ENCODE peak calls at places on chromosome 19, in five cellular contexts. D is heart left ventricle, S is AG09309, I is IMR-90, F is fibroblast of the aortic adventitia. L is an unnamed sample.

GRCh38 chr19:19492026-19492610 is 23.2 kb downstream of the TSSK6 start:
- DNase-seq in D (no peak), I (no peak), F (no peak), S (no peak), L (no peak)

GRCh38 chr19:23002690-23003422 is at the start of gene ZNF728:
- DNase-seq in F (no peak), I (no peak), S (no peak), D (peak), L (no peak)

GRCh38 chr19:30052122-30053075 is 110.4 kb downstream of the URI1 start:
- DNase-seq in S (no peak), D (no peak), I (no peak), F (no peak), L (no peak)

GRCh38 chr19:2166741-2167738 is 3.3 kb downstream of the DOT1L start:
- DNase-seq in S (no peak), I (peak), D (peak), F (peak), L (peak)

GRCh38 chr19:11196406-11197287 is 698 bp downstream of the KANK2 start:
- DNase-seq in S (no peak), D (peak), I (peak), F (no peak), L (peak)

GRCh38 chr19:46716013-46716671 is 772 bp downstream of the PRKD2 start:
- DNase-seq in F (no peak), D (no peak), S (no peak), I (no peak), L (peak)

GRCh38 chr19:29467824-29468401 is 57.9 kb upstream of the VSTM2B start:
- DNase-seq in F (peak), I (peak), D (no peak), S (peak), L (no peak)

GRCh38 chr19:29539668-29540067 is 13.9 kb downstream of the VSTM2B start:
- DNase-seq in D (no peak), F (no peak), I (no peak), S (no peak), L (no peak)

GRCh38 chr19:49853852-49854849 is 3.2 kb downstream of the PTOV1 start:
- DNase-seq in F (no peak), D (no peak), S (no peak), I (no peak), L (no peak)

GRCh38 chr19:56670961-56671612 is 470 bp downstream of the ZNF835 start:
- DNase-seq in D (no peak), I (no peak), S (no peak), F (no peak), L (no peak)

GRCh38 chr19:2303209-2303798 is 4.7 kb downstream of the LINGO3 start:
- DNase-seq in D (no peak), I (no peak), S (no peak), F (no peak), L (no peak)

GRCh38 chr19:55451522-55452380 is 8.7 kb upstream of the SHISA7 start:
- DNase-seq in S (no peak), I (no peak), F (no peak), D (no peak), L (peak)

GRCh38 chr19:33441277-33441699 is 67.8 kb downstream of the CEBPG start:
- DNase-seq in S (no peak), F (no peak), D (no peak), I (no peak), L (no peak)

GRCh38 chr19:38035515-38036495 is 128.8 kb downstream of the SIPA1L3 start:
- DNase-seq in I (peak), S (no peak), D (no peak), F (peak), L (peak)

GRCh38 chr19:45883881-45884681 is 1.9 kb downstream of the IRF2BP1 start:
- DNase-seq in S (no peak), D (peak), I (no peak), F (no peak), L (no peak)

GRCh38 chr19:18683109-18683954 is at the start of gene CRTC1:
- DNase-seq in S (no peak), D (peak), F (peak), I (peak), L (peak)

GRCh38 chr19:13742756-13743155 is 21.6 kb upstream of the MRI1 start:
- DNase-seq in S (no peak), I (peak), D (no peak), F (no peak), L (no peak)

GRCh38 chr19:18021121-18021755 is 13.3 kb downstream of the ARRDC2 start:
- DNase-seq in I (peak), F (peak), S (peak), D (peak), L (peak)

GRCh38 chr19:9850235-9850959 is 15.3 kb downstream of the PIN1 start:
- DNase-seq in D (no peak), I (no peak), S (no peak), F (no peak), L (no peak)

GRCh38 chr19:34732548-34733255 is 1.3 kb upstream of the ZNF181 start:
- DNase-seq in I (no peak), S (no peak), F (no peak), D (peak), L (no peak)

GRCh38 chr19:13128583-13128982 is 10.5 kb downstream of the NACC1 start:
- DNase-seq in I (no peak), F (no peak), D (no peak), S (no peak), L (no peak)

GRCh38 chr19:45150731-45151725 is 9.8 kb downstream of the NKPD1 start:
- DNase-seq in S (no peak), I (no peak), F (no peak), D (peak), L (no peak)

GRCh38 chr19:13428352-13428751 is 77.9 kb downstream of the CACNA1A start:
- DNase-seq in D (no peak), S (no peak), F (peak), I (peak), L (peak)

GRCh38 chr19:50975766-50976165 is 6.4 kb upstream of the KLK6 start:
- DNase-seq in S (no peak), D (no peak), F (no peak), I (no peak), L (no peak)

GRCh38 chr19:15175609-15176008 is 25.2 kb downstream of the NOTCH3 start:
- DNase-seq in I (no peak), S (no peak), F (no peak), D (no peak), L (no peak)

GRCh38 chr19:588093-588742 is 1.5 kb upstream of the HCN2 start:
- DNase-seq in S (no peak), I (peak), F (peak), D (peak), L (peak)

GRCh38 chr19:19224852-19225494 is 13.2 kb downstream of the NCAN start:
- DNase-seq in D (peak), F (peak), S (peak), I (peak), L (peak)

GRCh38 chr19:45195764-45196163 is 17.2 kb downstream of the BLOC1S3 start:
- DNase-seq in I (peak), D (no peak), F (no peak), S (no peak), L (peak)

GRCh38 chr19:34457446-34457845 is 24.1 kb upstream of the WTIP start:
- DNase-seq in D (no peak), S (no peak), F (no peak), I (no peak), L (no peak)

GRCh38 chr19:17929056-17929455 is 3.8 kb upstream of the CCDC124 start:
- DNase-seq in I (no peak), D (no peak), F (no peak), S (no peak), L (no peak)

GRCh38 chr19:2806736-2807378 is 12.8 kb upstream of the ZNF554 start:
- DNase-seq in I (no peak), D (no peak), S (no peak), F (no peak), L (no peak)

GRCh38 chr19:2266183-2266993 is 10.2 kb upstream of the JSRP1 start:
- DNase-seq in I (peak), D (peak), F (peak), S (no peak), L (peak)

GRCh38 chr19:47309038-47309437 is 623 bp upstream of the C5AR1 start:
- DNase-seq in D (no peak), S (no peak), I (no peak), F (peak), L (peak)

GRCh38 chr19:10642473-10642872 is 11.7 kb upstream of the ILF3 start:
- DNase-seq in F (no peak), S (no peak), I (no peak), D (no peak), L (no peak)

GRCh38 chr19:48837586-48838191 is 1.4 kb upstream of the HSD17B14 start:
- DNase-seq in D (no peak), S (no peak), I (no peak), F (no peak), L (no peak)
- H3K4me3 ChIP-seq in D (peak), S (peak), I (no peak), F (no peak), L (no peak)

DNA sequence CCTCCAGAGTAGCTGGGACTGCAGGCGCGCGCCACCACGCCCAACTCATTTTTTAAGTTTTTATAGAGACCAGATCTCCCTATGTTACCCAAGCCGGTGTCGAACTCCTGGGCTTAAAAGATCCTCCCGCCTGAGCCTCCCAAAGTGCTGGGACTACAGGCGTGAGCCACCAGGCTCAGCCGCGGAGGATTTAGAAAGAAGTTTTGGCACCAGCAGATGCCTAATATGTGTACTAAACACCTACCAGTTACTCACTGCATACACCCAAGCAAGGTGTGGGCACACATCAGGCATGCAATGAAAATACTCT is 464 bp upstream of the ZFP14 start:
- DNase-seq in D (no peak), F (no peak), S (no peak), I (no peak), L (no peak)
- H3K4me3 ChIP-seq in D (peak), F (peak), S (peak), I (peak), L (peak)

DNA sequence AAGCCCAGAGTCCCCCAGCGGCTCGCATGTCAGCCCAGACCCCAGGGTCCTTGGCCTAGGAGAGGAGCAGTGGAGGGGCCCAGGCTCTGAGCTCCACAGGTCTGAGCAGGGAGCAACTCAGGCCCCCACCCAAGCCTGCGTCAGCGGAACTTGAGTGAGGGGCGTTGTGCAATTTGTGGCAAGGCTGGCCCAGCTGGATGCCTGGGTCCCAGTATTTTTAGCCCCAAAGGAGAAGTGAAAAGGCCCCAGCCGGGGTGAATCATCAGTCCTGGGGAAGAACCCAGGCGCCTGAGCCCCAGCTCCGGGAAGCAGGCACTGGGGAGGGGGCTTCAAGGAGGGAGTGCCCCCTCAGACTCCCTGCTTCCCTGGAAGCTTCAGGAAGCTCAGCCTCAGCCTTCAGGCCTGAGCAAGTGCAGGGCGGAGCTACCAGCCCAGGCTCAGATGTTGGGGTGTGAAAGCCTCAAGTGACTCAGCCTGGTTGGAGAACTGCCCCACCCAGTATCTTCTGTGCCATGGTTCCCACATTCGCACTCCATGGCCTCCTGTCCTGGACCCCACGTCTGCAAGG is 7.2 kb downstream of the MED29 start:
- DNase-seq in D (peak), S (no peak), F (peak), I (peak), L (peak)
- H3K4me3 ChIP-seq in D (peak), S (no peak), F (no peak), I (no peak), L (peak)

GRCh38 chr19:40055832-40056504 is at the start of gene ZNF780B:
- DNase-seq in I (peak), S (peak), D (peak), F (peak), L (peak)

GRCh38 chr19:40053491-40053890 is 2.5 kb downstream of the ZNF780B start:
- DNase-seq in S (no peak), D (no peak), I (no peak), F (no peak), L (no peak)

GRCh38 chr19:40055049-40055448 is 982 bp downstream of the ZNF780B start:
- DNase-seq in F (no peak), I (no peak), D (no peak), S (no peak), L (no peak)

GRCh38 chr19:40056505-40056904 is 474 bp upstream of the ZNF780B start:
- DNase-seq in I (no peak), S (no peak), D (no peak), F (no peak), L (no peak)

GRCh38 chr19:40054632-40055031 is 1.4 kb downstream of the ZNF780B start:
- DNase-seq in F (no peak), D (no peak), I (no peak), S (no peak), L (no peak)
- H3K4me3 ChIP-seq in F (peak), D (peak), I (no peak), S (no peak), L (peak)

GRCh38 chr19:48490980-48491792 is 20.4 kb downstream of the LMTK3 start:
- DNase-seq in D (no peak), F (no peak), I (no peak), S (no peak), L (no peak)

GRCh38 chr19:48489608-48490216 is 20.5 kb downstream of the CYTH2 start:
- DNase-seq in F (peak), D (peak), S (no peak), I (peak), L (peak)

GRCh38 chr19:48487544-48487943 is 18.4 kb downstream of the CYTH2 start:
- DNase-seq in D (no peak), F (no peak), S (no peak), I (no peak), L (no peak)

GRCh38 chr19:48484931-48485612 is 15.9 kb downstream of the CYTH2 start:
- DNase-seq in D (no peak), F (no peak), I (no peak), S (no peak), L (no peak)

DNA sequence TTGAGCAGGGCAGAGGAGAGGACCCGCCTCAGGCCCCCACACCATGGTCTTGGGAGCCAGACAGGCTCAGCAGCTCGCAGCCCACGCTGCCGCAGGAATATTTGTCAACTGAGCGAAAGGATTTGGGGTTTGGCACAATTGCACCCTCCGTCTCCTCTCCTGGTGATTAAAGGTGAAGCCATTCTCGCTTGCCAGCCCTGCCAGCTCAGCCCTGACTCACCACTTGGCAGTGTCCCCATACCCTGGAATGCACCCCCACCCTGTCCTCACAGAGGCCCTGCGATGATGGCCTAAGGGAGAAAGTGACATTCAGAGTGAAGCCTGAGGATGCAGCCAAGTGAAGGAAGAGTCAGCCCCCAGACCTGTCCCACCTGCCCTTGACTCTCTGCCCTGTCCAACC is 18.8 kb downstream of the CYTH2 start:
- DNase-seq in D (peak), S (peak), I (peak), F (peak), L (peak)
- H3K4me3 ChIP-seq in D (no peak), S (no peak), I (no peak), F (no peak), L (no peak)

GRCh38 chr19:43847246-43847645 is 20.1 kb downstream of the ZNF283 start:
- DNase-seq in S (no peak), I (no peak), F (no peak), D (no peak), L (no peak)

GRCh38 chr19:43841990-43842389 is 14.9 kb downstream of the ZNF283 start:
- DNase-seq in I (no peak), S (no peak), F (no peak), D (no peak), L (no peak)

GRCh38 chr19:43848821-43849220 is 21.7 kb downstream of the ZNF283 start:
- DNase-seq in D (no peak), F (no peak), S (no peak), I (no peak), L (no peak)

DNA sequence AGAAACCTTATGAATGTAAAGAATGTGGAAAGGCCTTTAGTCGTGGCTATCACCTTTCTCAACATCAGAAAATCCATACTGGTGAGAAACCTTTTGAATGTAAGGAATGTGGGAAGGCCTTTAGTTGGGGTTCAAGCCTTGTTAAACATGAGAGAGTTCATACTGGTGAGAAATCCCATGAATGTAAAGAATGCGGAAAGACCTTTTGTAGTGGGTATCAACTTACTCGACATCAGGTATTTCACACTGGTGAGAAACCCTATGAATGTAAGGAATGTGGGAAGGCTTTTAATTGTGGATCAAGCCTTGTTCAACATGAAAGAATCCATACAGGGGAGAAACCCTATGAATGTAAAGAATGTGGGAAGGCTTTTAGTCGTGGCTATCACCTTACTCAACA is 20.8 kb downstream of the ZNF283 start:
- DNase-seq in I (no peak), S (no peak), F (no peak), D (no peak), L (no peak)
- H3K4me3 ChIP-seq in I (no peak), S (no peak), F (no peak), D (no peak), L (peak)

DNA sequence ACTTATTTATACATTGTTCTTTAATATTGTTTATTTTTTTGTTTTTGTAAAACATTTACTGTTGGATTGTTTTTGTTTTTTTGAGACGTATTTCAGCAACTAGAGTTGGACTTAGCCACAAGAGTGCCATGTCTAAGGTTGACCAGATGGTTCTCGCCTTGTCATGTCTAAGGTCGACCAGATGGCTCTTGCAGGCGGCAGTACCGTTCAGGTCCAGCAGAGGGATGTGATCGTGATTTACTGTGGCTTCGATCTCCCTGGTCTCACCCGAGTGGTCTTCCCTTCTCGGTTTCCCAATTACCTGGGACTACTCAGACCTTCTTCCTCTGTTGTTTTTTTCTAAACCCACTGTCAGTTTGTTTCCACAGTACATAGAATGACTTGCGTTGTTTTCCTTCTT is 1438.6 kb downstream of the UQCRFS1 start:
- DNase-seq in I (no peak), D (no peak), F (no peak), S (no peak), L (no peak)
- H3K4me3 ChIP-seq in I (no peak), D (no peak), F (no peak), S (no peak), L (no peak)

DNA sequence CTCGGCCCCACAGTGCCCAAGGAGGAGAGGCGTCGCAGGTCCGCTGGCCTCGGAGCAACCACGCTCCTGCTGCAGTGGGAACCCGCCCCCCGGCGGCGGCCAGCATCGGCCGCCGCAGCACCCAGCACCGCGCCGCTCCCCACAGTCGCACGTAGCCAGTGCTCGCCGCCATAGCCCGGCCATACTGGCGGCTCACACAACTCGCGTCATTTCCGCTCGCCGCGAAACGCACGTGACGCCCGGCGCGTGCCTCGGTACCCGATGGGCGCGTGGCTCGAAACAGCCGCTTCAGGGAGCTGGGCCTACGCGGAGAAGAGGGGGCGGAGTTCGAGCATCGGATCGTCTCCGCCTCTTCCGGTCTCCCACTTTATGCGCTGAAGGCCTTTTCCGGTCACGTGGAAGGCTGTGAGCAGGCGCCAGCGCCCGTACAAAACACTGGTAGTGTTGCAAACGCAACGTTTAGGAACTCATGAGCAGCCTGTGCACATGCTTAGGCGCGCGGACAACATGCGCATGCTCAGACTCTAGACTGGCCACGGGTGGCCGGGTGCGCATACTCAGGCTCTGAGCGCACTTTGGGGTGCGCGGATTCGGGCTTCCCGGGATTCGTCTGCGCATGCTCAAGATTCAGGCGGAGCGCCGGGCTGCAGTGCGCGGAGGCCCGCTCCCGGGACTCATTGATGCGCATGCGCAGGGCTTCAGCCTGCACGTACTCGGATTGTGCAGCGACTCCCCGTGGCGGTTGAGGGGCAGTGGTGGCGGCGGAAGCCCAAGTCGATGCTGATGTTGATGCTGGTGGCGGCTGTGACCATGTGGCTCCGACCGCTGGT is at the start of the genes CATSPERD and LONP1:
- DNase-seq in F (peak), S (peak), I (peak), D (peak), L (peak)
- H3K4me3 ChIP-seq in F (peak), S (peak), I (peak), D (peak), L (peak)

L was measured in adipocyte.